ENCODE peak calls at places on chromosomes 5 and 9, in five cellular contexts. W is stomach, R is breast epithelium, C is HCT116, Z is sigmoid colon. X is an unnamed sample.

GRCh38 chr5:137822158-137822764 is 45.4 kb upstream of the MYOT start:
- DNase-seq in C (peak; percentile 40), W (peak; percentile 44), R (no peak), Z (no peak), X (peak; percentile 31)

GRCh38 chr5:59158165-59158564 is 575.3 kb downstream of the RAB3C start:
- DNase-seq in C (no peak), W (no peak), Z (no peak), R (no peak), X (no peak)

GRCh38 chr5:115657883-115658233 is 32.0 kb upstream of the TMED7 start:
- DNase-seq in W (no peak), C (peak; percentile 22), R (no peak), Z (no peak), X (no peak)

GRCh38 chr9:114180701-114181582 is 25.6 kb downstream of the COL27A1 start:
- DNase-seq in R (no peak), W (no peak), C (no peak), Z (peak; percentile 74), X (no peak)

GRCh38 chr5:71693828-71694427 is 25.1 kb upstream of the CARTPT start:
- DNase-seq in C (no peak), R (no peak), W (no peak), Z (no peak), X (no peak)

GRCh38 chr9:136975624-136976023 is 1.7 kb upstream of the PTGDS start:
- DNase-seq in W (no peak), R (no peak), C (no peak), Z (no peak), X (no peak)

GRCh38 chr5:151078490-151079262 is 2.2 kb downstream of the TNIP1 start:
- DNase-seq in Z (no peak), R (no peak), C (no peak), W (no peak), X (no peak)

GRCh38 chr9:137055385-137056364 is 1.8 kb upstream of the ENTPD2 start:
- DNase-seq in W (peak; percentile 94), R (peak; percentile 78), C (no peak), Z (peak; percentile 97), X (peak; percentile 94)

GRCh38 chr5:7425830-7426229 is 29.9 kb downstream of the ADCY2 start:
- DNase-seq in R (no peak), C (no peak), W (no peak), Z (no peak), X (no peak)

GRCh38 chr5:9927521-9927997 is 297.4 kb upstream of the TAS2R1 start:
- DNase-seq in Z (no peak), C (no peak), R (no peak), W (no peak), X (no peak)

GRCh38 chr9:72979405-72980100 is 26.7 kb upstream of the ALDH1A1 start:
- DNase-seq in W (no peak), R (no peak), C (no peak), Z (no peak), X (no peak)

GRCh38 chr5:54990751-54991349 is 5.5 kb upstream of the ESM1 start:
- DNase-seq in W (no peak), C (no peak), Z (no peak), R (no peak), X (no peak)

GRCh38 chr5:16455670-16456069 is 9.9 kb downstream of the ZNF622 start:
- DNase-seq in Z (no peak), C (no peak), W (no peak), R (no peak), X (no peak)

GRCh38 chr9:105054488-105054887 is 126.5 kb upstream of the ABCA1 start:
- DNase-seq in C (no peak), R (no peak), Z (peak; percentile 70), W (no peak), X (no peak)

GRCh38 chr5:178429541-178430186 is 160.5 kb downstream of the COL23A1 start:
- DNase-seq in Z (no peak), R (peak; percentile 89), W (peak; percentile 58), C (no peak), X (no peak)
- H3K27ac ChIP-seq in Z (no peak overlapping the region), R (peak overlapping the region; percentile 87), W (no peak overlapping the region), C (no peak overlapping the region), X (no peak overlapping the region)

DNA sequence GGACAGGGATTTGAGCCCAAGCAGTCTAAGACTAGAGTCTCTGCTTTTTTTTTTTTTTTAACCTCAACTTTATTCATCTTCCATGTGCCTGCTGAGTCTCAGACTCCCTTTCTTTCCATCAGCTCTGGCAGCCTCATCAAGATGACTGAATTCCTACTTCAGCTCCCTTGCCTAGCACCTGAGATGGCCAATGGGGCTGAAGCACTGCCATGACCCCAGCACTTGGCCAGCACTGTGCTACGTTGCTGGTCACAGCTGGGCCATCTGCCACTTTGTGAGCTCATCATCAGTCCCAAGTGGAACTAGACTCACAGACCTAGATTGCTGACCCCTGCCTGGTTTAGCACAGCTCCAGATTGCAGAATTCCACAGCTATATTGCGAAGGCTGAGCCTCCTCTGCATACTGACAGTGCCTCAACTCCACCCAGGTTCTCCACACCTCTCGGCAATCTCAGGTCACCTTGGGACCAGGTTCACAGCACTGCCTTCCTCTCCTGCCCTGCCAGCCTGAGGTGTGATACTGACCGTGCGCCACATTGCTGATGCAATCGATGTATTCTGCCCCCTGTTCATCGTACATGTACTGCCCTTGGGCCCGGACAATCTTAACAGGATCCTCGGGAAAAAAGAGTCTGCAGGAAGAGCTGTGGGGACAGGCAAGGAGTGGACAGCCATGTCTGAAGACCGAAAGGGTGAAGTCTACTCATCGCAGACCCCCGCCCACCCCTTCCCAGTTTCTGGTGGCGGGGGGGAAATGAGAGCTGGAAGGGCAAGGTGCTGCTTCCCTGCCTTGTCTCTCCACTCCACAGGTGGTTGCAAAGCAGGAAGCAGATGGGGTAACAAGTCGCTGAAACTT is 1.5 kb downstream of the PHYKPL start:
- DNase-seq in W (no peak), Z (no peak), C (no peak), R (no peak), X (peak; percentile 31)
- TF ChIP-seq POLR2A in W (no peak), Z (no peak), C (no peak), R (no peak), X (no peak)

GRCh38 chr9:70324963-70325362 is 66.2 kb downstream of the SMC5 start:
- DNase-seq in W (no peak), Z (no peak), R (no peak), C (no peak), X (no peak)
- H3K36me3 ChIP-seq in W (peaks cover 90% of the 10 kb centered on the region), Z (peaks cover 1% of the 10 kb centered on the region), R (peaks cover 12% of the 10 kb centered on the region), C (peaks cover 34% of the 10 kb centered on the region), X (no peaks in the 10 kb centered on the region)

GRCh38 chr9:79580065-79580464 is 8.3 kb downstream of the TLE4 start:
- DNase-seq in C (no peak), W (no peak), Z (no peak), R (no peak), X (no peak)
- H3K27ac ChIP-seq in C (no peak overlapping the region), W (no peak overlapping the region), Z (no peak overlapping the region), R (no peak overlapping the region), X (no peak overlapping the region)

GRCh38 chr5:139650031-139650688 is 2.0 kb downstream of the CXXC5 start:
- DNase-seq in R (no peak), C (no peak), W (peak; percentile 56), Z (peak; percentile 75), X (no peak)

GRCh38 chr5:139647406-139648204 is 544 bp upstream of the CXXC5 start:
- DNase-seq in R (no peak), C (no peak), W (no peak), Z (peak; percentile 62), X (no peak)

GRCh38 chr5:139646912-139647391 is 1.2 kb upstream of the CXXC5 start:
- DNase-seq in C (no peak), R (peak; percentile 24), Z (peak; percentile 65), W (no peak), X (peak; percentile 22)

GRCh38 chr5:139649082-139649991 is 1.2 kb downstream of the CXXC5 start:
- DNase-seq in R (no peak), Z (peak; percentile 69), W (no peak), C (no peak), X (no peak)

DNA sequence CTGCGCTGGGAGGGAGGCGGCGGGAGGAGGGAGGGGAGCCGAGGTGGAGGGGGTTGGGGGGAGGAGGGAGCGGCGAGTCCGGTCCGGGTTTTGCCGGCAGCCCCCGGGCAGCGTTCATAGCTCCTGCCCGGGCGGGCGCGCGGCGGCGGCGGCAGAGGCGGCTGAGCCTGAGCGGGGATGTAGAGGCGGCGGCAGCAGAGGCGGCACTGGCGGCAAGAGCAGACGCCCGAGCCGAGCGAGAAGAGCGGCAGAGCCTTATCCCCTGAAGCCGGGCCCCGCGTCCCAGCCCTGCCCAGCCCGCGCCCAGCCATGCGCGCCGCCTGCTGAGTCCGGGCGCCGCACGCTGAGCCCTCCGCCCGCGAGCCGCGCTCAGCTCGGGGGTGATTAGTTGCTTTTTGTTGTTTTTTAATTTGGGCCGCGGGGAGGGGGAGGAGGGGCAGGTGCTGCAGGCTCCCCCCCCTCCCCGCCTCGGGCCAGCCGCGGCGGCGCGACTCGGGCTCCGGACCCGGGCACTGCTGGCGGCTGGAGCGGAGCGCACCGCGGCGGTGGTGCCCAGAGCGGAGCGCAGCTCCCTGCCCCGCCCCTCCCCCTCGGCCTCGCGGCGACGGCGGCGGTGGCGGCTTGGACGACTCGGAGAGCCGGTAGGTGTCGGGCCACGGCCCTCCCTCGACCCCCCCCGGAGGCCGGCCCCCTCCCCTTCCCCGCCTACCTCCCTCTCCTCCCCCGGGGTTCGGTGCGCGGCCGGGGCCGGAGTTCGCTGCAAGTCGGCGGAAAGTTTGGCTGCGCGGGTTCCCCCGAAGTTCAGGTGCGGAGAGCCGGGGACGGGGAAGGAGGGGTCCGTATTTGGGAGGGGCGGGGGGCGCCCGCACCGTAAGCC is at the start of gene CXXC5:
- DNase-seq in W (peak; percentile 87), Z (peak; percentile 92), C (no peak), R (no peak), X (peak; percentile 83)
- TF ChIP-seq POLR2A in W (no peak), Z (no peak), C (no peak), R (peak; percentile 21), X (peak; percentile 75)

GRCh38 chr9:124532897-124533296 is 25.7 kb upstream of the NR5A1 start:
- DNase-seq in C (no peak), W (no peak), R (no peak), Z (no peak), X (no peak)

GRCh38 chr9:124531115-124531514 is 23.9 kb upstream of the NR5A1 start:
- DNase-seq in R (no peak), W (no peak), Z (no peak), C (no peak), X (no peak)

GRCh38 chr9:124527781-124528180 is 20.6 kb upstream of the NR5A1 start:
- DNase-seq in W (no peak), R (no peak), Z (no peak), C (no peak), X (no peak)

GRCh38 chr9:124526174-124526573 is 19.0 kb upstream of the NR5A1 start:
- DNase-seq in R (no peak), W (no peak), Z (no peak), C (no peak), X (no peak)

DNA sequence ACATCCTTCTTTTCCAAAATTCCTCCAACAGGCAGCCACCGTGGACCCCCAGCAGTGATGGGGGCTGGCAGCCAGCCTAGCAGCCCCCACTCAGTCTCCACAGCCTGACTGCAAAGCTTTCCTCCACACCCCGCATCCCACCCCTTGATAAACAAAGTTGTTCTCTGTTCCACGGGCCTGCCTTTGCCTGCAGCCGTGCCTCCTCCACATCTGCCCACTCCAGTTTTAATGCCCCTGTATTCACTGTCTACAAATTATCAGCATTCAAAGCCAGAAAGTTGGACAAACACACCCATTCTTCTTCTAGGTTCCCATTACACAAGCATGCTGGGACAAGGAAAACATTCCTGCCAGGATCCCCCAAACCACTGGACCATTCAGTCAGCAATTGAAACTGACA is 23.0 kb upstream of the NR5A1 start:
- DNase-seq in C (no peak), W (no peak), Z (no peak), R (no peak), X (no peak)
- H3K36me3 ChIP-seq in C (no peaks in the 10 kb centered on the region), W (no peaks in the 10 kb centered on the region), Z (no peaks in the 10 kb centered on the region), R (no peaks in the 10 kb centered on the region), X (no peaks in the 10 kb centered on the region)